ENCODE peak calls at places on chromosomes 3 and 15, in eight cellular contexts. One of them, this sample, is unnamed.

GRCh38 chr15:95169701-95170459 is 938.5 kb downstream of the MCTP2 start:
- DNase-seq in GM23338: no peak
- DNase-seq in astrocyte: no peak
- DNase-seq in MM.1S: no peak
- DNase-seq in fibroblast of lung: no peak
- DNase-seq in neural progenitor cell: no peak
- DNase-seq in GM23248: peak
- DNase-seq in keratinocyte: no peak
- DNase-seq in this sample: no peak

GRCh38 chr15:82535566-82536408 is 4.5 kb downstream of the RPS17 start:
- DNase-seq in GM23338: no peak
- DNase-seq in astrocyte: no peak
- DNase-seq in MM.1S: no peak
- DNase-seq in fibroblast of lung: no peak
- DNase-seq in neural progenitor cell: no peak
- DNase-seq in GM23248: peak
- DNase-seq in keratinocyte: no peak
- DNase-seq in this sample: no peak

GRCh38 chr15:56763082-56763481 is 29.8 kb upstream of the ZNF280D start:
- DNase-seq in GM23338: no peak
- DNase-seq in astrocyte: no peak
- DNase-seq in MM.1S: no peak
- DNase-seq in fibroblast of lung: no peak
- DNase-seq in neural progenitor cell: no peak
- DNase-seq in GM23248: no peak
- DNase-seq in keratinocyte: no peak
- DNase-seq in this sample: no peak

GRCh38 chr3:25663324-25664065 is 1.2 kb downstream of the TOP2B start:
- DNase-seq in GM23338: peak
- DNase-seq in astrocyte: peak
- DNase-seq in MM.1S: peak
- DNase-seq in fibroblast of lung: peak
- DNase-seq in neural progenitor cell: peak
- DNase-seq in GM23248: peak
- DNase-seq in keratinocyte: no peak
- DNase-seq in this sample: no peak

GRCh38 chr3:131178710-131179375 is 152.2 kb downstream of the NEK11 start:
- DNase-seq in GM23338: no peak
- DNase-seq in astrocyte: no peak
- DNase-seq in MM.1S: no peak
- DNase-seq in fibroblast of lung: no peak
- DNase-seq in neural progenitor cell: no peak
- DNase-seq in GM23248: no peak
- DNase-seq in keratinocyte: no peak
- DNase-seq in this sample: no peak

GRCh38 chr3:195537995-195538394 is 5.1 kb downstream of the PPP1R2 start:
- DNase-seq in GM23338: no peak
- DNase-seq in astrocyte: no peak
- DNase-seq in MM.1S: peak
- DNase-seq in fibroblast of lung: no peak
- DNase-seq in neural progenitor cell: no peak
- DNase-seq in GM23248: no peak
- DNase-seq in keratinocyte: no peak
- DNase-seq in this sample: no peak

GRCh38 chr3:111715911-111716523 is 120.9 kb upstream of the ZBED2 start:
- DNase-seq in GM23338: peak
- DNase-seq in astrocyte: no peak
- DNase-seq in MM.1S: peak
- DNase-seq in fibroblast of lung: peak
- DNase-seq in neural progenitor cell: peak
- DNase-seq in GM23248: peak
- DNase-seq in keratinocyte: no peak
- DNase-seq in this sample: peak

GRCh38 chr15:68586274-68586961 is 7.6 kb downstream of the CORO2B start:
- DNase-seq in GM23338: no peak
- DNase-seq in astrocyte: peak
- DNase-seq in MM.1S: no peak
- DNase-seq in fibroblast of lung: peak
- DNase-seq in neural progenitor cell: no peak
- DNase-seq in GM23248: peak
- DNase-seq in keratinocyte: peak
- DNase-seq in this sample: no peak

GRCh38 chr15:59609730-59610712 is 1.6 kb upstream of the GCNT3 start:
- DNase-seq in GM23338: peak
- DNase-seq in astrocyte: no peak
- DNase-seq in MM.1S: no peak
- DNase-seq in fibroblast of lung: no peak
- DNase-seq in neural progenitor cell: no peak
- DNase-seq in GM23248: peak
- DNase-seq in keratinocyte: no peak
- DNase-seq in this sample: no peak

GRCh38 chr3:126208618-126209256 is 28.4 kb upstream of the ALDH1L1 start:
- DNase-seq in GM23338: no peak
- DNase-seq in astrocyte: peak
- DNase-seq in MM.1S: no peak
- DNase-seq in fibroblast of lung: peak
- DNase-seq in neural progenitor cell: no peak
- DNase-seq in GM23248: peak
- DNase-seq in keratinocyte: peak
- DNase-seq in this sample: no peak

GRCh38 chr15:39066677-39067076 is 502.1 kb upstream of the RASGRP1 start:
- DNase-seq in GM23338: no peak
- DNase-seq in astrocyte: no peak
- DNase-seq in MM.1S: no peak
- DNase-seq in fibroblast of lung: no peak
- DNase-seq in neural progenitor cell: no peak
- DNase-seq in GM23248: peak
- DNase-seq in keratinocyte: no peak
- DNase-seq in this sample: no peak

GRCh38 chr15:68232937-68233336 is 3.4 kb upstream of the CLN6 start:
- DNase-seq in GM23338: no peak
- DNase-seq in astrocyte: no peak
- DNase-seq in MM.1S: no peak
- DNase-seq in fibroblast of lung: no peak
- DNase-seq in neural progenitor cell: no peak
- DNase-seq in GM23248: no peak
- DNase-seq in keratinocyte: no peak
- DNase-seq in this sample: no peak

GRCh38 chr3:12662593-12663310 is 1.2 kb downstream of the RAF1 start:
- DNase-seq in GM23338: peak
- DNase-seq in astrocyte: no peak
- DNase-seq in MM.1S: peak
- DNase-seq in fibroblast of lung: peak
- DNase-seq in neural progenitor cell: peak
- DNase-seq in GM23248: peak
- DNase-seq in keratinocyte: no peak
- DNase-seq in this sample: no peak

GRCh38 chr3:43373588-43373935 is 87.2 kb downstream of the SNRK start:
- DNase-seq in GM23338: no peak
- DNase-seq in astrocyte: peak
- DNase-seq in MM.1S: no peak
- DNase-seq in fibroblast of lung: peak
- DNase-seq in neural progenitor cell: no peak
- DNase-seq in GM23248: peak
- DNase-seq in keratinocyte: no peak
- DNase-seq in this sample: no peak

DNA sequence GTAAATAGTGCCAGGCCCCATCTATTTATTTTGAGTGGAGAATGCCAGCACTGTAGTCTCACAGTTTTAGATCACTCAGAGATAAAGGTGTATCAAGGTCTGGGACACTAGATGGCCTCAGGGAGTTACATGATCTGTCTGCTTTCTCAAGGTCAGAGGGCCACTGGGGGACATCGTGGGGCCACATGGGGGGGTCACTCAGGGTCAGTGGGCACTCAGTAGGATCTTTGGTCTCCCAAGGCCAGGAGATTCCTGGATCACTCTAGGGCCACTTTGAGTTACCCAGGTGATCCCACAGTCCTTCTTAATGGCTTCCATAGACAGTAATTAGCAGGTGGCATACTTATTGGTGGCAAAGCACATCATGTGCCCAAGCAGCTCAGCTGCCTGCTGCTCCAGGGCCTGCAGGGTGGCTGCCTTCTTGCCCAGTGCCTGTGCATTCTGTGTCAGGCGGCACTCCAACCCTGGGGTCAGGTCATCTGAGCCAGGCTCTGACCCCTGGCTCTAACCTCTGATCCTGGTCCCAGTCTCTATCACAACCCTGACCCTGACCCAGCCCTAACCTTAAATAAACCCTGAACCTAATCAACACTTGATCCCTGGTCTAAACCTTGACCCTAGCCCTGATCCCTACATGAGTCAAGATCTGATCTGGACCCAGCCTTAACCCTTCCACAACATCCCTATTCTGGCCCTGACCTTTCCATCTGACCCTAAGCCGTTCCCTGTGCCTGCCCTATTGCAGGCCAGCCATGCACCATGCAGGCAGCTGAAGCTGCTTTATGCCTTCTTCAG is 1.8 kb upstream of the LAMB2 start:
- DNase-seq in GM23338: peak
- DNase-seq in astrocyte: no peak
- DNase-seq in MM.1S: no peak
- DNase-seq in fibroblast of lung: no peak
- DNase-seq in neural progenitor cell: no peak
- DNase-seq in GM23248: no peak
- DNase-seq in keratinocyte: no peak
- DNase-seq in this sample: no peak
- TF ChIP-seq EZH2 in GM23338: no peak
- TF ChIP-seq EZH2 in astrocyte: no peak
- TF ChIP-seq EZH2 in MM.1S: no peak
- TF ChIP-seq EZH2 in fibroblast of lung: no peak
- TF ChIP-seq EZH2 in neural progenitor cell: no peak
- TF ChIP-seq EZH2 in GM23248: no peak
- TF ChIP-seq EZH2 in keratinocyte: no peak
- TF ChIP-seq EZH2 in this sample: no peak

GRCh38 chr15:40845036-40845435 is 1.2 kb downstream of the SPINT1 start:
- DNase-seq in GM23338: no peak
- DNase-seq in astrocyte: no peak
- DNase-seq in MM.1S: no peak
- DNase-seq in fibroblast of lung: no peak
- DNase-seq in neural progenitor cell: no peak
- DNase-seq in GM23248: no peak
- DNase-seq in keratinocyte: no peak
- DNase-seq in this sample: no peak

GRCh38 chr15:40845511-40846284 is 1.9 kb downstream of the SPINT1 start:
- DNase-seq in GM23338: peak
- DNase-seq in astrocyte: no peak
- DNase-seq in MM.1S: peak
- DNase-seq in fibroblast of lung: peak
- DNase-seq in neural progenitor cell: no peak
- DNase-seq in GM23248: no peak
- DNase-seq in keratinocyte: peak
- DNase-seq in this sample: no peak

GRCh38 chr15:40843183-40843884 is 514 bp upstream of the SPINT1 start:
- DNase-seq in GM23338: peak
- DNase-seq in astrocyte: no peak
- DNase-seq in MM.1S: no peak
- DNase-seq in fibroblast of lung: no peak
- DNase-seq in neural progenitor cell: no peak
- DNase-seq in GM23248: no peak
- DNase-seq in keratinocyte: no peak
- DNase-seq in this sample: no peak

GRCh38 chr15:40843885-40844542 is at the start of gene SPINT1:
- DNase-seq in GM23338: peak
- DNase-seq in astrocyte: no peak
- DNase-seq in MM.1S: peak
- DNase-seq in fibroblast of lung: peak
- DNase-seq in neural progenitor cell: peak
- DNase-seq in GM23248: peak
- DNase-seq in keratinocyte: peak
- DNase-seq in this sample: no peak

DNA sequence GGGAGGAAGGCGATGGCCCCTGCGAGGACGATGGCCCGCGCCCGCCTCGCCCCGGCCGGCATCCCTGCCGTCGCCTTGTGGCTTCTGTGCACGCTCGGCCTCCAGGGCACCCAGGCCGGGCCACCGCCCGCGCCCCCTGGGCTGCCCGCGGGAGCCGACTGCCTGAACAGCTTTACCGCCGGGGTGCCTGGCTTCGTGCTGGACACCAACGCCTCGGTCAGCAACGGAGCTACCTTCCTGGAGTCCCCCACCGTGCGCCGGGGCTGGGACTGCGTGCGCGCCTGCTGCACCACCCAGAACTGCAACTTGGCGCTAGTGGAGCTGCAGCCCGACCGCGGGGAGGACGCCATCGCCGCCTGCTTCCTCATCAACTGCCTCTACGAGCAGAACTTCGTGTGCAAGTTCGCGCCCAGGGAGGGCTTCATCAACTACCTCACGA is 714 bp downstream of the SPINT1 start:
- DNase-seq in GM23338: peak
- DNase-seq in astrocyte: no peak
- DNase-seq in MM.1S: peak
- DNase-seq in fibroblast of lung: peak
- DNase-seq in neural progenitor cell: peak
- DNase-seq in GM23248: peak
- DNase-seq in keratinocyte: no peak
- DNase-seq in this sample: no peak
- TF ChIP-seq EZH2 in GM23338: no peak
- TF ChIP-seq EZH2 in astrocyte: peak
- TF ChIP-seq EZH2 in MM.1S: no peak
- TF ChIP-seq EZH2 in fibroblast of lung: peak
- TF ChIP-seq EZH2 in neural progenitor cell: peak
- TF ChIP-seq EZH2 in GM23248: peak
- TF ChIP-seq EZH2 in keratinocyte: no peak
- TF ChIP-seq EZH2 in this sample: no peak

GRCh38 chr3:147372525-147373027 is 33.8 kb downstream of the ZIC4 start:
- DNase-seq in GM23338: no peak
- DNase-seq in astrocyte: no peak
- DNase-seq in MM.1S: no peak
- DNase-seq in fibroblast of lung: no peak
- DNase-seq in neural progenitor cell: no peak
- DNase-seq in GM23248: no peak
- DNase-seq in keratinocyte: no peak
- DNase-seq in this sample: peak
- TF ChIP-seq EZH2 in GM23338: peak
- TF ChIP-seq EZH2 in astrocyte: peak
- TF ChIP-seq EZH2 in MM.1S: no peak
- TF ChIP-seq EZH2 in fibroblast of lung: peak
- TF ChIP-seq EZH2 in neural progenitor cell: peak
- TF ChIP-seq EZH2 in GM23248: peak
- TF ChIP-seq EZH2 in keratinocyte: no peak
- TF ChIP-seq EZH2 in this sample: peak

DNA sequence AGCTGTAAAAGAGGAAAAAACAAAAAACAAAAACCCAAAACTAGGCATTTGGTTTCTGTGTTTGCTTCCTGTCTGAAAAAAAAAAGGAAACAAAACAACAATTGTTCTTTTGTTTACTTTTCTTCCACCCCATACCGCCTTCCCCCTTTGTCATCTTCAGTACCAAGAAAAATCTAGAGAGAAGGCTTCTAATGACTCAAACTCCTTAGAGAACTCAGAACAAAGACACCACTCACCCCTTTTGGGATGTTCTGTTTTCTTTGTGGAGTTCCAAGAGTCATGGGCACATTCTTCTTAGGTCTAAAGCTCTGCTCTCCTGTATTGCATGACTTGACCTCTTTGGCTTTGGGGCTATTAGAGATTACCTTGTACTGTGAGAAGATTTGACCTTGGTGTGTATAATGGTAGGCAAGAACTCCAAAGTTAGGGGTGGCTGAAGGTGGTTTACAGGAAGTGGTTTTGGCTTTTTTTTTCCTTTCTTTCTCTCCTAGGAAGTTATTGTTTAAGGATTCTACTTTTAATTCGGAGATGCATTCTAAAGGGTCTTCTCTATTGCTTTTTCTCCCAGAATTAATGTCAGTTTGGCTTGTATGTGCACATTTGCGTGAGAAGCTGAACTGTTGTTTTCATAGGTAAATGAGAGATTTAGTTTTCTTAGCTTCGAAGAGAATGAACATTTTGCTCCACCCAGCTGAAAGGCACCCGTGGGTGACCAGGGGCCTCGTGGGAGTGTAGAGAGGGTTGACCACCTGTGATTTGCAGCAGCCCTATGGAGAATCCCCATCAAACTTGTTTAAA is 39.5 kb upstream of the ZBTB20 start:
- DNase-seq in GM23338: no peak
- DNase-seq in astrocyte: no peak
- DNase-seq in MM.1S: peak
- DNase-seq in fibroblast of lung: no peak
- DNase-seq in neural progenitor cell: no peak
- DNase-seq in GM23248: no peak
- DNase-seq in keratinocyte: no peak
- DNase-seq in this sample: no peak
- TF ChIP-seq EZH2 in GM23338: no peak
- TF ChIP-seq EZH2 in astrocyte: no peak
- TF ChIP-seq EZH2 in MM.1S: no peak
- TF ChIP-seq EZH2 in fibroblast of lung: no peak
- TF ChIP-seq EZH2 in neural progenitor cell: no peak
- TF ChIP-seq EZH2 in GM23248: no peak
- TF ChIP-seq EZH2 in keratinocyte: no peak
- TF ChIP-seq EZH2 in this sample: no peak

This sample was measured in H1.